ENCODE peak calls at places on chromosome 20, in ten cellular contexts. P is GM12878, Q is GM06990, S is AG09309, M is lower lobe of right lung, W is astrocyte of the spinal cord, Z is adrenal gland, C is upper lobe of right lung, O is IMR-90, E is AG04449. V is an unnamed sample.

GRCh38 chr20:53263554-53264438 is 291.6 kb downstream of the TSHZ2 start:
- DNase-seq in P (no peak), Q (no peak), S (no peak), M (no peak), W (no peak), Z (no peak), C (no peak), O (no peak), E (no peak), V (no peak)

GRCh38 chr20:51104960-51105460 is 82.1 kb upstream of the KCNG1 start:
- DNase-seq in P (no peak), Q (no peak), S (no peak), M (no peak), W (no peak), Z (no peak), C (no peak), O (no peak), E (peak; percentile 3), V (no peak)

GRCh38 chr20:51487525-51488279 is 54.8 kb downstream of the NFATC2 start:
- DNase-seq in P (no peak), Q (no peak), S (peak; percentile 42), M (no peak), W (peak; percentile 90), Z (peak; percentile 33), C (no peak), O (peak; percentile 95), E (no peak), V (no peak)

GRCh38 chr20:18632196-18632789 is 44.4 kb downstream of the DTD1 start:
- DNase-seq in P (no peak), Q (peak; percentile 24), S (peak; percentile 24), M (peak; percentile 73), W (peak; percentile 72), Z (peak; percentile 61), C (peak; percentile 72), O (peak; percentile 59), E (no peak), V (peak; percentile 74)

GRCh38 chr20:10699941-10700340 is 26.1 kb upstream of the JAG1 start:
- DNase-seq in P (no peak), Q (no peak), S (no peak), M (no peak), W (no peak), Z (no peak), C (no peak), O (no peak), E (no peak), V (no peak)

GRCh38 chr20:3247638-3248037 is 8.6 kb upstream of the SLC4A11 start:
- DNase-seq in P (no peak), Q (no peak), S (no peak), M (no peak), W (no peak), Z (no peak), C (no peak), O (no peak), E (no peak), V (no peak)

GRCh38 chr20:44914924-44915323 is 5.1 kb downstream of the PABPC1L start:
- DNase-seq in P (no peak), Q (no peak), S (no peak), M (no peak), W (no peak), Z (no peak), C (no peak), O (no peak), E (no peak), V (no peak)

GRCh38 chr20:50559856-50560623 is 49.9 kb downstream of the PTPN1 start:
- DNase-seq in P (no peak), Q (no peak), S (no peak), M (no peak), W (no peak), Z (no peak), C (no peak), O (no peak), E (no peak), V (no peak)

GRCh38 chr20:47249913-47250312 is 106.6 kb downstream of the ZMYND8 start:
- DNase-seq in P (no peak), Q (no peak), S (no peak), M (no peak), W (no peak), Z (no peak), C (no peak), O (no peak), E (no peak), V (no peak)

GRCh38 chr20:45934046-45934586 is 367 bp upstream of the PCIF1 start:
- DNase-seq in P (no peak), Q (peak; percentile 48), S (no peak), M (peak; percentile 81), W (peak; percentile 65), Z (peak; percentile 71), C (peak; percentile 87), O (peak; percentile 31), E (no peak), V (peak; percentile 69)

GRCh38 chr20:45937765-45938164 is 3.3 kb downstream of the PCIF1 start:
- DNase-seq in P (no peak), Q (no peak), S (no peak), M (no peak), W (no peak), Z (no peak), C (no peak), O (peak; percentile 48), E (no peak), V (no peak)

GRCh38 chr20:45934587-45935415 is at the start of gene PCIF1:
- DNase-seq in P (peak; percentile 93), Q (peak; percentile 97), S (peak; percentile 87), M (peak; percentile 98), W (peak; percentile 98), Z (peak; percentile 98), C (peak; percentile 99), O (peak; percentile 98), E (peak; percentile 67), V (peak; percentile 98)

GRCh38 chr20:45935416-45936046 is 1.0 kb downstream of the PCIF1 start:
- DNase-seq in P (no peak), Q (no peak), S (no peak), M (no peak), W (no peak), Z (no peak), C (no peak), O (peak; percentile 43), E (no peak), V (no peak)

GRCh38 chr20:45933231-45934045 is 1.0 kb upstream of the PCIF1 start:
- DNase-seq in P (peak; percentile 38), Q (peak; percentile 61), S (no peak), M (peak; percentile 77), W (peak; percentile 82), Z (peak; percentile 85), C (peak; percentile 80), O (peak; percentile 73), E (no peak), V (peak; percentile 87)
- TF ChIP-seq CTCF in P (peak; percentile 67), Q (peak; percentile 45), S (peak; percentile 40), M (peak; percentile 29), W (peak; percentile 52), Z (peak; percentile 24), C (peak; percentile 38), O (peak; percentile 28), E (peak; percentile 22), V (peak; percentile 30)

GRCh38 chr20:48906221-48906877 is 15.2 kb upstream of the ARFGEF2 start:
- DNase-seq in P (no peak), Q (no peak), S (no peak), M (no peak), W (no peak), Z (no peak), C (no peak), O (no peak), E (no peak), V (no peak)

GRCh38 chr20:48905322-48905647 is 16.2 kb upstream of the ARFGEF2 start:
- DNase-seq in P (no peak), Q (no peak), S (no peak), M (no peak), W (no peak), Z (no peak), C (no peak), O (no peak), E (no peak), V (no peak)

GRCh38 chr20:48903705-48904104 is 17.8 kb upstream of the ARFGEF2 start:
- DNase-seq in P (no peak), Q (no peak), S (no peak), M (no peak), W (no peak), Z (no peak), C (no peak), O (no peak), E (no peak), V (no peak)

GRCh38 chr20:48901326-48901725 is 20.2 kb upstream of the ARFGEF2 start:
- DNase-seq in P (no peak), Q (no peak), S (no peak), M (peak; percentile 58), W (no peak), Z (no peak), C (no peak), O (no peak), E (no peak), V (no peak)

GRCh38 chr20:48904566-48905321 is 16.8 kb upstream of the ARFGEF2 start:
- DNase-seq in P (no peak), Q (no peak), S (no peak), M (no peak), W (peak; percentile 72), Z (peak; percentile 66), C (no peak), O (peak; percentile 60), E (no peak), V (peak; percentile 83)
- H3K4me3 ChIP-seq in P (peak overlapping the region; percentile 7), Q (peak overlapping the region; percentile 36), S (no peak overlapping the region), M (no peak overlapping the region), W (no peak overlapping the region), Z (no peak overlapping the region), C (no peak overlapping the region), O (no peak overlapping the region), E (no peak overlapping the region), V (peak overlapping the region; percentile 11)

GRCh38 chr20:25139061-25139705 is 56.3 kb upstream of the ENTPD6 start:
- DNase-seq in P (no peak), Q (no peak), S (no peak), M (no peak), W (no peak), Z (no peak), C (no peak), O (no peak), E (no peak), V (peak; percentile 11)
- TF ChIP-seq CTCF in P (peak; percentile 11), Q (no peak), S (no peak), M (peak; percentile 19), W (no peak), Z (peak; percentile 28), C (no peak), O (no peak), E (no peak), V (no peak)

GRCh38 chr20:13991311-13991710 is 897 bp upstream of the SEL1L2 start:
- DNase-seq in P (no peak), Q (no peak), S (no peak), M (no peak), W (no peak), Z (no peak), C (no peak), O (no peak), E (no peak), V (no peak)

GRCh38 chr20:13996265-13996664 is 949 bp downstream of the MACROD2 start:
- DNase-seq in P (no peak), Q (no peak), S (no peak), M (no peak), W (peak; percentile 5), Z (no peak), C (no peak), O (no peak), E (no peak), V (no peak)

GRCh38 chr20:13990465-13990864 is at the start of gene SEL1L2:
- DNase-seq in P (no peak), Q (no peak), S (no peak), M (no peak), W (no peak), Z (no peak), C (no peak), O (no peak), E (no peak), V (no peak)

GRCh38 chr20:13995086-13995665 is at the start of gene MACROD2:
- DNase-seq in P (no peak), Q (peak; percentile 38), S (peak; percentile 16), M (peak; percentile 95), W (peak; percentile 92), Z (peak; percentile 95), C (peak; percentile 98), O (peak; percentile 16), E (peak; percentile 10), V (peak; percentile 1)

GRCh38 chr20:13995841-13996240 is 525 bp downstream of the MACROD2 start:
- DNase-seq in P (no peak), Q (peak; percentile 5), S (no peak), M (peak; percentile 74), W (peak; percentile 3), Z (peak; percentile 40), C (peak; percentile 80), O (no peak), E (no peak), V (no peak)
- H3K4me3 ChIP-seq in P (no peak overlapping the region), Q (no peak overlapping the region), S (peak overlapping the region; percentile 55), M (peak overlapping the region; percentile 69), W (peak overlapping the region; percentile 60), Z (no peak overlapping the region), C (peak overlapping the region; percentile 66), O (peak overlapping the region; percentile 14), E (peak overlapping the region; percentile 68), V (no peak overlapping the region)

V was measured in GM12865.